ENCODE peak calls at places on chromosomes 4 and X, in seven cellular contexts. V is tibial nerve, Q is mammary epithelial cell, J is mesenchymal stem cell, U is BE2C, I is adipocyte, Y is aorta. C is an unnamed sample.

GRCh38 chr4:45442466-45442865 is 681.4 kb downstream of the GABRG1 start:
- DNase-seq in V (no peak), Q (peak; percentile 31), J (peak; percentile 13), U (peak; percentile 55), I (no peak), Y (no peak), C (peak; percentile 46)

GRCh38 chrX:39442332-39442731 is 641.1 kb downstream of the MID1IP1 start:
- DNase-seq in V (no peak), Q (no peak), J (no peak), U (no peak), I (no peak), Y (no peak), C (peak; percentile 64)

GRCh38 chr4:70706516-70706915 is 15.2 kb upstream of the RUFY3 start:
- DNase-seq in V (no peak), Q (no peak), J (peak; percentile 21), U (no peak), I (peak; percentile 25), Y (no peak), C (no peak)

GRCh38 chr4:187276786-187277408 is 553.2 kb upstream of the FAT1 start:
- DNase-seq in V (no peak), Q (no peak), J (peak; percentile 64), U (no peak), I (no peak), Y (no peak), C (no peak)

GRCh38 chr4:189022441-189023035 is 883.3 kb downstream of the TRIML1 start:
- DNase-seq in V (no peak), Q (peak; percentile 5), J (peak; percentile 90), U (peak; percentile 83), I (peak; percentile 36), Y (no peak), C (no peak)

GRCh38 chrX:15750611-15751159 is 12.6 kb downstream of the CA5B start:
- DNase-seq in V (no peak), Q (no peak), J (peak; percentile 57), U (no peak), I (peak; percentile 42), Y (no peak), C (no peak)

GRCh38 chrX:97547873-97548578 is 664.3 kb downstream of the RPA4 start:
- DNase-seq in V (no peak), Q (no peak), J (peak; percentile 38), U (no peak), I (peak; percentile 25), Y (no peak), C (no peak)

GRCh38 chrX:48648299-48648698 is 35.3 kb upstream of the WAS start:
- DNase-seq in V (peak; percentile 15), Q (no peak), J (peak; percentile 62), U (peak; percentile 44), I (peak; percentile 51), Y (no peak), C (peak; percentile 45)

GRCh38 chr4:100106982-100107381 is 83.3 kb downstream of the DDIT4L start:
- DNase-seq in V (no peak), Q (no peak), J (no peak), U (no peak), I (no peak), Y (no peak), C (peak; percentile 81)

GRCh38 chr4:139761461-139761860 is 95.8 kb downstream of the MGST2 start:
- DNase-seq in V (no peak), Q (peak; percentile 34), J (peak; percentile 42), U (peak; percentile 83), I (no peak), Y (no peak), C (peak; percentile 29)

GRCh38 chr4:143186634-143187033 is 1.9 kb downstream of the USP38 start:
- DNase-seq in V (no peak), Q (peak; percentile 19), J (no peak), U (no peak), I (peak; percentile 50), Y (no peak), C (peak; percentile 15)

GRCh38 chrX:20596856-20597255 is 330.1 kb upstream of the RPS6KA3 start:
- DNase-seq in V (no peak), Q (no peak), J (no peak), U (no peak), I (peak; percentile 4), Y (no peak), C (no peak)

GRCh38 chr4:76989391-76990061 is 40.0 kb downstream of the SEPTIN11 start:
- DNase-seq in V (no peak), Q (no peak), J (no peak), U (no peak), I (no peak), Y (no peak), C (no peak)

DNA sequence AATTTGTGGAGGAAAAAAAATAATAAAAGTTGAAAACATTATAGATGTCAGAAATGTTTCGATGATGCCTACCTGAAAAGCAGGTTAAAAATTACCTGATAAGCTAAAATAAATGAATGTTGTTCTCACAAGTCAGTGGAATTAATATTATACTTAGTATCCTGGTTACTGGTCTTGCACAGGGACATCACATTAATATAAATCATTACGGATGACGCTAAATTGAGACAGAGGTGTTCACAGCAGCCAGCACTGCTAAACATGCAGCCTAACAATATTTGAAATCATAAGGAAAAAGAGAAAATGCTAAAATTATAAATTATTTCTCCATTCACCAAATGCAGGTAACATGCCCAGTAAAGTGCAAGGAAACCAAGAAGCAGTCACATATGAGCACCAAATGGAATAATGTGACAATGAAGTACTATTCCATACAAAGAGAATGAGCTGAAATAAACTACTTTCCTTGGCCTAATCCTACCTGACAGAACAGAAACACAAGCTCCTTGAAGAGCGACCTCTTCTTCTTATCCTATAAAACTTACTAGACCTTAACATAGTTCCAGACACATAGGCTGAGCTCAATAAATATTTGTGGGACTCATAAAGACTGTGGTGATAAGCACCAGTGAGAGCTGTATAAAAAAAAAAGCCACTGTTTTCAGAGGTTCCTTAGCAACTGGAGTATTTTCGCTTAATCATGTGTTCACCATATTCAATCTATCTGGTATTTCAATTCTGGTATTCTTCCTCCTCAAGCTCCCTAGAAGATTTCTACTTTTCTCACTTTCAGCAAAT is 1129.8 kb downstream of the STPG2 start:
- DNase-seq in V (no peak), Q (no peak), J (peak; percentile 2), U (no peak), I (no peak), Y (no peak), C (no peak)
- H3K4me3 ChIP-seq in V (no peak overlapping the region), Q (no peak overlapping the region), J (no peak overlapping the region), U (no peak overlapping the region), I (no peak overlapping the region), Y (no peak overlapping the region), C (no peak overlapping the region)

GRCh38 chr4:1793940-1794808 is 1.1 kb downstream of the FGFR3 start:
- DNase-seq in V (no peak), Q (peak; percentile 26), J (peak; percentile 46), U (no peak), I (peak; percentile 41), Y (no peak), C (no peak)
- H3K4me3 ChIP-seq in V (peak overlapping the region; percentile 15), Q (peak overlapping the region; percentile 29), J (no peak overlapping the region), U (no peak overlapping the region), I (no peak overlapping the region), Y (peak overlapping the region; percentile 23), C (no peak overlapping the region)

GRCh38 chrX:154019061-154019621 is 561 bp downstream of the IRAK1 start:
- DNase-seq in V (no peak), Q (no peak), J (peak; percentile 18), U (no peak), I (peak; percentile 36), Y (no peak), C (peak; percentile 35)

GRCh38 chrX:154016366-154017076 is 3.2 kb downstream of the IRAK1 start:
- DNase-seq in V (no peak), Q (no peak), J (no peak), U (no peak), I (no peak), Y (no peak), C (no peak)

GRCh38 chrX:154019633-154020499 is at the start of gene IRAK1:
- DNase-seq in V (peak; percentile 20), Q (peak; percentile 45), J (peak; percentile 66), U (peak; percentile 65), I (peak; percentile 79), Y (peak; percentile 86), C (peak; percentile 69)

GRCh38 chrX:154018518-154019060 is 1.1 kb downstream of the IRAK1 start:
- DNase-seq in V (no peak), Q (no peak), J (no peak), U (no peak), I (no peak), Y (no peak), C (no peak)

DNA sequence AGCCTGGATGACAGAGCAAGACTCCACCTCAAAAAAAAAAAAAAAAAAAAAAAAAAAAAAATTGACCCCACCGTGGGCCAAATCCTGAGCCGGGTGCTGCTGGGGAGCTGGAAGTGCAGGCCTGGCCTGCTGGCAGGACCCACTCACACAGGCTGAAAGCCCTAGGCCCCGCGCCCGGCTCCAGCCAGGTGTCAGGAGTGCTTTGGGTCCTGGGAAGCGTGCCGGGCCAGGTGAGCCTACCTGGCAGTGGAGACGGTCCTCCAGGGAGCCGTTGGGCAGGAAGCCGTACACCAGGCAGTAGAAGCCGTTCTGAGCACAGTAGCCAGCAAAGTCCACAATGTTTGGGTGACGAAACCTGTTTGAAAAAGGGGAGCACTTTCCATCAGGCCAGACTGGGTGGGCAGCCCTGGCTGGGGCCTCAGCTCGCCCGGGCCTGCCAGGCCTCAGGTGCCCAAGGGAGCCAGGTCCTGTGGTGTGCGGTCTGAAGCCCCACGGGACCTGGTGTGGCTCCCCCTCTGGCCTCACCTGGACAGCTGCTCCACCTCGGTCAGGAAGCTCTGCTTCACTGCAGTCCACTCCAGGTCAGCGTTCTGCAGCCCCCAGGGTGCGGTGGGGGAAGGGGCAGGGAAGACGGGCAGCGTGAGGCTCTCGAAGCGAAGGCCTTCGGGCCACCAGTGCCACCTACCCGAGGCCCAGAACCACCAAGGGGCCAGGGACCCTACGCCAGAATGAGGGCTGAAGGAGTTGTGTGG is 1.8 kb downstream of the IRAK1 start:
- DNase-seq in V (no peak), Q (no peak), J (no peak), U (no peak), I (no peak), Y (no peak), C (no peak)
- H3K4me3 ChIP-seq in V (no peak overlapping the region), Q (no peak overlapping the region), J (peak overlapping the region; percentile 76), U (peak overlapping the region; percentile 66), I (peak overlapping the region; percentile 81), Y (no peak overlapping the region), C (peak overlapping the region; percentile 92)

GRCh38 chrX:121349263-121349662 is 301.9 kb downstream of the GLUD2 start:
- DNase-seq in V (no peak), Q (no peak), J (no peak), U (no peak), I (no peak), Y (no peak), C (no peak)
- H3K4me3 ChIP-seq in V (no peak overlapping the region), Q (no peak overlapping the region), J (no peak overlapping the region), U (no peak overlapping the region), I (no peak overlapping the region), Y (no peak overlapping the region), C (no peak overlapping the region)

DNA sequence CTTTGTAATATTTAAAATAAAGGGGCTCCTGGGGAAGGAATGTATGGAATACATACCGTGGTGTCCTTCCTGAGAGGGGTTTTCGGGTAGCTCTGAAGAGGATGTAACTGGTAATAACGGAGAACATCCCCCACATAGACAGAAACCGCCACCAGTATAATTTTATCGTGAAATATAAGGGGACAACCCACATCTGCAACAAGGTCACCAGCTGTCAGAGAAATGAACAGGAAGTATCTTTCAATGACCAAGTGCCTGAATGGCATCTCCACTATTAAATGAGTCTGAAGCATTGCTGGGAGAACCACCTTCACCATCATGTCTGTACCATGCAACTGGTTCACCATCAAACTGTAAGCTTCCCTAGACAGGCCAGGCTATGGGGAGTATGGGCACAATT is 31.7 kb downstream of the RNF175 start:
- DNase-seq in V (no peak), Q (no peak), J (no peak), U (no peak), I (no peak), Y (no peak), C (peak; percentile 6)
- H3K4me3 ChIP-seq in V (no peak overlapping the region), Q (no peak overlapping the region), J (no peak overlapping the region), U (no peak overlapping the region), I (no peak overlapping the region), Y (no peak overlapping the region), C (no peak overlapping the region)

GRCh38 chr4:145388043-145388442 is 93.6 kb upstream of the SMAD1 start:
- DNase-seq in V (no peak), Q (no peak), J (no peak), U (no peak), I (no peak), Y (no peak), C (no peak)
- H3K4me3 ChIP-seq in V (no peak overlapping the region), Q (no peak overlapping the region), J (no peak overlapping the region), U (no peak overlapping the region), I (no peak overlapping the region), Y (no peak overlapping the region), C (no peak overlapping the region)

C was measured in GM12865.